ENCODE peak calls at places on chromosomes 4 and X, in five cellular contexts. One of them, this sample, is unnamed.

GRCh38 chrX:70508296-70508911 is 63.8 kb downstream of the DLG3 start:
- DNase-seq in SK-MEL-5: no peak
- DNase-seq in ELR: peak; percentile 49
- DNase-seq in pons: no peak
- DNase-seq in amygdala: no peak
- DNase-seq in this sample: peak; percentile 22

GRCh38 chrX:129632443-129632842 is 22.3 kb downstream of the APLN start:
- DNase-seq in SK-MEL-5: no peak
- DNase-seq in pons: no peak
- DNase-seq in amygdala: no peak
- DNase-seq in ELR: no peak
- DNase-seq in this sample: no peak

GRCh38 chr4:41217020-41217333 is 2.6 kb upstream of the APBB2 start:
- DNase-seq in ELR: no peak
- DNase-seq in pons: no peak
- DNase-seq in amygdala: no peak
- DNase-seq in SK-MEL-5: no peak
- DNase-seq in this sample: no peak

GRCh38 chr4:8117278-8117682 is 41.3 kb downstream of the ABLIM2 start:
- DNase-seq in pons: no peak
- DNase-seq in ELR: peak; percentile 51
- DNase-seq in SK-MEL-5: peak; percentile 85
- DNase-seq in amygdala: no peak
- DNase-seq in this sample: peak; percentile 8

GRCh38 chrX:150225266-150225665 is 137.9 kb upstream of the MAMLD1 start:
- DNase-seq in amygdala: no peak
- DNase-seq in pons: no peak
- DNase-seq in SK-MEL-5: no peak
- DNase-seq in ELR: no peak
- DNase-seq in this sample: no peak

GRCh38 chr4:87843936-87844335 is 11.2 kb downstream of the MEPE start:
- DNase-seq in pons: peak; percentile 90
- DNase-seq in ELR: peak; percentile 87
- DNase-seq in SK-MEL-5: no peak
- DNase-seq in amygdala: peak; percentile 39
- DNase-seq in this sample: peak; percentile 68

GRCh38 chrX:110412971-110413726 is 54.5 kb downstream of the RTL9 start:
- DNase-seq in amygdala: peak; percentile 68
- DNase-seq in pons: peak; percentile 37
- DNase-seq in SK-MEL-5: peak; percentile 68
- DNase-seq in ELR: peak; percentile 74
- DNase-seq in this sample: peak; percentile 56

GRCh38 chr4:100076753-100077152 is 113.5 kb downstream of the DDIT4L start:
- DNase-seq in ELR: no peak
- DNase-seq in SK-MEL-5: no peak
- DNase-seq in pons: no peak
- DNase-seq in amygdala: no peak
- DNase-seq in this sample: no peak

GRCh38 chr4:142567199-142567598 is 278.9 kb downstream of the INPP4B start:
- DNase-seq in pons: no peak
- DNase-seq in ELR: peak; percentile 13
- DNase-seq in SK-MEL-5: peak; percentile 90
- DNase-seq in amygdala: no peak
- DNase-seq in this sample: no peak

GRCh38 chr4:6688879-6689505 is 4.7 kb upstream of the S100P start:
- DNase-seq in pons: no peak
- DNase-seq in SK-MEL-5: peak; percentile 96
- DNase-seq in amygdala: peak; percentile 24
- DNase-seq in ELR: peak; percentile 97
- DNase-seq in this sample: peak; percentile 7

GRCh38 chrX:53089224-53089842 is 4.6 kb upstream of the KANTR start:
- DNase-seq in amygdala: peak; percentile 66
- DNase-seq in ELR: peak; percentile 72
- DNase-seq in SK-MEL-5: peak; percentile 62
- DNase-seq in pons: peak; percentile 64
- DNase-seq in this sample: peak; percentile 54

GRCh38 chrX:51332188-51332942 is at the start of gene NUDT10:
- DNase-seq in amygdala: peak; percentile 17
- DNase-seq in ELR: peak; percentile 0
- DNase-seq in pons: no peak
- DNase-seq in SK-MEL-5: peak; percentile 55
- DNase-seq in this sample: no peak

GRCh38 chr4:33073811-33074210 is 2353.6 kb downstream of the PCDH7 start:
- DNase-seq in ELR: peak; percentile 43
- DNase-seq in amygdala: no peak
- DNase-seq in SK-MEL-5: no peak
- DNase-seq in pons: no peak
- DNase-seq in this sample: no peak

GRCh38 chrX:108019382-108019857 is 25.4 kb upstream of the VSIG1 start:
- DNase-seq in amygdala: no peak
- DNase-seq in ELR: no peak
- DNase-seq in SK-MEL-5: no peak
- DNase-seq in pons: no peak
- DNase-seq in this sample: no peak

This sample was measured in HCEC 1CT.